ENCODE peak calls at places on chromosomes 3 and 15, in ten cellular contexts. N is ovary; X is naive thymus-derived CD4-positive, alpha-beta T cell; H is kidney; V is sigmoid colon; T is neural progenitor cell; D is cardiac muscle cell; G is stomach; U is tibial artery; M is Peyer's patch. Z is an unnamed sample.

GRCh38 chr3:189295089-189295488 is 123.3 kb downstream of the TPRG1 start:
- DNase-seq in U (no peak), X (no peak), D (no peak), G (no peak), V (no peak), H (no peak), N (no peak), M (no peak), T (no peak), Z (no peak)

GRCh38 chr3:30667250-30667585 is 60.8 kb downstream of the TGFBR2 start:
- DNase-seq in V (no peak), N (no peak), X (peak; percentile 65), H (no peak), U (no peak), M (no peak), T (peak; percentile 70), D (peak; percentile 42), G (no peak), Z (no peak)

GRCh38 chr3:190595807-190596206 is 81.9 kb downstream of the IL1RAP start:
- DNase-seq in T (no peak), D (no peak), V (no peak), X (no peak), N (no peak), M (no peak), U (no peak), G (no peak), H (no peak), Z (no peak)

GRCh38 chr15:61171190-61171589 is 57.9 kb downstream of the RORA start:
- DNase-seq in D (no peak), N (no peak), U (no peak), M (no peak), H (no peak), T (no peak), V (no peak), X (no peak), G (no peak), Z (no peak)

GRCh38 chr15:89125038-89125826 is 37.0 kb downstream of the ABHD2 start:
- DNase-seq in U (no peak), G (peak; percentile 56), N (no peak), T (no peak), D (no peak), V (no peak), M (no peak), H (no peak), X (no peak), Z (no peak)

GRCh38 chr3:54861248-54862067 is 66.4 kb downstream of the LRTM1 start:
- DNase-seq in T (no peak), H (no peak), X (no peak), N (no peak), G (no peak), U (no peak), D (no peak), M (no peak), V (no peak), Z (no peak)

GRCh38 chr15:83769411-83769960 is 115.6 kb downstream of the ADAMTSL3 start:
- DNase-seq in M (no peak), T (no peak), G (no peak), U (no peak), V (no peak), X (no peak), D (peak; percentile 77), H (no peak), N (no peak), Z (no peak)

GRCh38 chr15:77507911-77508310 is 87.2 kb downstream of the HMG20A start:
- DNase-seq in G (peak; percentile 57), T (no peak), V (peak; percentile 60), M (no peak), D (no peak), H (no peak), N (peak; percentile 55), U (no peak), X (no peak), Z (peak; percentile 39)

DNA sequence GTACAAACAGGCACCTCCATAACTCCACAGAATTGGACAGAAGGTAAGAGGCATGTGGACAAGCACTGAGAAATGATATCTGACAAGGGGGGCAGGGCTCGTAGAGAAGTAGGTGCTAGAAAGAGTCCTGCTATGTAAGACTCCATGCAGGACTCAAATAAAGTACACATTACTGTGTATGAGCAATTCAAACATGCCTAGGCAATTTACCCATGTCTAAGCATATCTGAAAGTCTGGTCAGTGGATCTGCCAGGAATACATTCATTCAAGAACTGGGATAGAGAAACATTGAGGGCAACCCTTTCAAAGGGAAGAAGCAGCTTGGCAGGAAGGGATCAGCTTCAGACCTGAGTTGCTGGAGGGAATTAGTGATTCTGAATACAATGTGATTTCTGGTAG is 174.1 kb upstream of the MCTP2 start:
- DNase-seq in G (no peak), V (no peak), H (no peak), T (no peak), M (no peak), U (no peak), N (no peak), D (no peak), X (no peak), Z (no peak)
- H3K27ac ChIP-seq in G (no peak overlapping the region), V (no peak overlapping the region), H (no peak overlapping the region), T (no peak overlapping the region), M (no peak overlapping the region), U (no peak overlapping the region), N (no peak overlapping the region), D (no peak overlapping the region), X (no peak overlapping the region), Z (no peak overlapping the region)

GRCh38 chr3:52256622-52257021 is 11.1 kb downstream of the PPM1M start:
- DNase-seq in M (no peak), V (no peak), H (no peak), D (no peak), N (no peak), X (no peak), T (no peak), U (no peak), G (no peak), Z (no peak)

GRCh38 chr3:52262447-52262846 is 16.0 kb downstream of the WDR82 start:
- DNase-seq in M (no peak), X (no peak), V (no peak), U (no peak), N (no peak), T (no peak), H (no peak), G (no peak), D (no peak), Z (no peak)

GRCh38 chr3:52259035-52259434 is 13.5 kb downstream of the PPM1M start:
- DNase-seq in V (no peak), H (no peak), G (no peak), M (no peak), N (no peak), T (no peak), D (no peak), U (no peak), X (no peak), Z (no peak)

GRCh38 chr3:52257911-52258310 is 12.4 kb downstream of the PPM1M start:
- DNase-seq in U (no peak), V (no peak), X (no peak), D (no peak), T (no peak), H (no peak), N (no peak), G (no peak), M (no peak), Z (no peak)

DNA sequence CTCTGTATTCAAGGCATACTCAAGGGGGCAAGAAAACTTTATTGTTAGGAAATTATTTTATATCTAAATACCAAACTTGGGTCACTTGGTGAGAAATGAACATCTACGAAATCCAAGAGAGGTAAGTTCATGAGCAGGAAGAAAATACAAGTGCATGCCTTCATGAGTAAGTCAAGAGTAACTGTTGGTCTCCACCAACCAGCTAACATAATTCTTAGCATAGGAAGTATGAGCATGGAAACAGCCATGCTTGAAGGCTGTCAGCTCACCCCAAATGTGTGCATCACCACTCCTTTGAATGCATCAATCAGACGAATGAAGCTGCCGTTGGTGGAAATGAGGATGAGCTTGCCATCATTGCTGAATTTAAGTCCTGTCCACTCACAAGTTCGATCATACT is 13.9 kb downstream of the PPM1M start:
- DNase-seq in G (no peak), D (no peak), M (no peak), V (no peak), T (no peak), U (no peak), H (no peak), N (no peak), X (no peak), Z (no peak)
- H3K27ac ChIP-seq in G (no peak overlapping the region), D (no peak overlapping the region), M (no peak overlapping the region), V (no peak overlapping the region), T (no peak overlapping the region), U (no peak overlapping the region), H (no peak overlapping the region), N (no peak overlapping the region), X (peak overlapping the region; percentile 87), Z (no peak overlapping the region)

DNA sequence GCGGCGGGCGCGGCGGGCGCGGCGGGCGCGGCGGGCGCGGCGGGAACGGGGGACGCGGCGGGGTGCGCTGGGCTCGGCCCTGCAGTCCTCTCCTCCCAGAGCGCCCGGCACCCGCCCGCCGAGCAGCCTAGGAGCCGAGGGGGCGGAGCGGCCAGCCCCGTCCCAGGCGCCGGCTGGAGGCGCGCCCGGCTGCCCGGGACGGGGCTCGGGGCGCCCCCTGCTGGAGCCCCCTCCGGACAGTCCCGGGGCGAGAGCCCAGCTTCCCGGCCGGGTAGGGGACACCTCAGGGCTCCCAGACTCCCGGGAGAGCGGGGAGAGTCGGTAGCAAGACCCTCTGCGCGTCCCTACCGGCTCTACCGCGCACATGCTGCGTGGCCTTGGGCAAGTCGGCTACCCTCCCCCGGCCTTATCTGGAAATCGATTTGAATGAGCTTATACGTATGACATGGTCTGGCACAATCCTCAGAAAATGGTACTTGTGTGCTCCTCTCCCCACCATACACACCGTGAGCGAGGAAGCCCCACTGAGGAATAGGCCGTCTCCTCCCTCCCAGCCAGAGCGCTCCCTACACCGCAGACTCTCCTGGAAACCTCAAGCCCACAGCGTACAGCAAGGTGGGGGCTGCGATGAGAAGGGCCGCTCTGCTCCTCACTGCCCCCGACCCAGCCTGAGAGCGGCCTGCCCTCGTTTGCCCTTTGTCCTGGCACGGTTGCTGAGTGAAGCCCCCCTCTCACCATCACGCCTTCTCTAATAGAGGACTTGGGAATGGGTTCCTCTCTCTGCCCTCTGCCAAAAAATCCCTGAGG is at the start of gene DAPK2:
- DNase-seq in G (peak; percentile 85), V (peak; percentile 78), D (peak; percentile 86), U (peak; percentile 75), M (peak; percentile 87), T (peak; percentile 89), N (peak; percentile 77), X (peak; percentile 33), H (peak; percentile 86), Z (no peak)
- H3K27ac ChIP-seq in G (peak within 1 kb of the TSS; percentile 83), V (peak within 1 kb of the TSS; percentile 47), D (no peak within 1 kb of the TSS), U (peak within 1 kb of the TSS; percentile 21), M (peak within 1 kb of the TSS; percentile 66), T (no peak within 1 kb of the TSS), N (no peak within 1 kb of the TSS), X (no peak within 1 kb of the TSS), H (no peak within 1 kb of the TSS), Z (peak within 1 kb of the TSS; percentile 69)

GRCh38 chr15:90617668-90618097 is 88.0 kb downstream of the CRTC3 start:
- DNase-seq in V (no peak), M (no peak), N (no peak), X (no peak), H (no peak), T (no peak), G (no peak), U (no peak), D (no peak), Z (no peak)

GRCh38 chr15:90619468-90619867 is 89.7 kb downstream of the CRTC3 start:
- DNase-seq in M (peak; percentile 34), G (no peak), U (no peak), T (no peak), H (no peak), X (no peak), V (no peak), N (no peak), D (no peak), Z (no peak)

GRCh38 chr15:90618330-90619136 is 88.8 kb downstream of the CRTC3 start:
- DNase-seq in T (no peak), M (no peak), G (no peak), D (no peak), X (no peak), U (no peak), N (no peak), V (no peak), H (no peak), Z (no peak)

GRCh38 chr15:90619939-90620338 is 90.2 kb downstream of the CRTC3 start:
- DNase-seq in U (no peak), M (peak; percentile 26), G (no peak), V (no peak), N (no peak), X (no peak), H (no peak), D (no peak), T (no peak), Z (no peak)

GRCh38 chr15:90617171-90617570 is 87.4 kb downstream of the CRTC3 start:
- DNase-seq in T (no peak), H (no peak), G (no peak), M (no peak), D (no peak), N (no peak), X (no peak), V (no peak), U (no peak), Z (no peak)
- H3K27ac ChIP-seq in T (no peak overlapping the region), H (no peak overlapping the region), G (peak overlapping the region; percentile 45), M (peak overlapping the region; percentile 19), D (no peak overlapping the region), N (no peak overlapping the region), X (no peak overlapping the region), V (peak overlapping the region; percentile 41), U (peak overlapping the region; percentile 34), Z (no peak overlapping the region)